ENCODE peak calls at places on chromosomes 11 and 22, in eight cellular contexts. O is activated gamma-delta T cell treated with Interleukin-2 at 50 U/mL for 16 hours; F is GM13976; P is neuronal stem cell; S is GM04503; A is fibroblast of mammary gland; J is CD8-positive, alpha-beta T cell; I is left ventricle myocardium inferior. X is an unnamed sample.

GRCh38 chr22:49232319-49233067 is 595.2 kb downstream of the BRD1 start:
- DNase-seq in O (no peak), F (no peak), P (peak), S (no peak), A (no peak), J (no peak), I (no peak), X (no peak)

GRCh38 chr11:67024410-67024809 is 1.5 kb downstream of the SYT12 start:
- DNase-seq in O (peak), F (no peak), P (no peak), S (no peak), A (no peak), J (peak), I (no peak), X (peak)

GRCh38 chr11:65590240-65590738 is 5.3 kb downstream of the KCNK7 start:
- DNase-seq in O (no peak), F (no peak), P (no peak), S (no peak), A (no peak), J (no peak), I (peak), X (no peak)

GRCh38 chr22:48612077-48612995 is 1215.3 kb downstream of the BRD1 start:
- DNase-seq in O (no peak), F (no peak), P (no peak), S (no peak), A (no peak), J (no peak), I (no peak), X (no peak)

GRCh38 chr11:48041877-48042698 is 61.7 kb downstream of the PTPRJ start:
- DNase-seq in O (no peak), F (no peak), P (no peak), S (no peak), A (peak), J (no peak), I (no peak), X (no peak)

GRCh38 chr11:65867284-65868071 is 5.1 kb downstream of the EFEMP2 start:
- DNase-seq in O (no peak), F (no peak), P (peak), S (no peak), A (no peak), J (no peak), I (peak), X (no peak)

GRCh38 chr22:31586137-31586920 is 75.7 kb downstream of the PISD start:
- DNase-seq in O (no peak), F (no peak), P (no peak), S (no peak), A (peak), J (no peak), I (no peak), X (no peak)

GRCh38 chr11:8234425-8234821 is 29.3 kb downstream of the LMO1 start:
- DNase-seq in O (no peak), F (no peak), P (no peak), S (no peak), A (no peak), J (no peak), I (no peak), X (no peak)

GRCh38 chr11:102485095-102485722 is 32.6 kb upstream of the TMEM123 start:
- DNase-seq in O (no peak), F (no peak), P (no peak), S (no peak), A (peak), J (no peak), I (no peak), X (no peak)